ENCODE peak calls at places on chromosomes 7 and 10, in six cellular contexts. H, L, F, X, K and R are unnamed samples.

GRCh38 chr7:143383642-143383957 is 2.5 kb downstream of the ZYX start:
- DNase-seq in H (no peak), L (no peak), F (no peak), X (no peak), K (no peak), R (no peak)

GRCh38 chr7:23472556-23472955 is 2.3 kb upstream of the IGF2BP3 start:
- DNase-seq in H (no peak), L (no peak), F (no peak), X (no peak), K (no peak), R (no peak)

GRCh38 chr7:128793184-128793552 is 1.4 kb downstream of the CCDC136 start:
- DNase-seq in H (no peak), L (no peak), F (no peak), X (no peak), K (no peak), R (peak)

GRCh38 chr10:110641256-110641655 is 2.9 kb upstream of the RBM20 start:
- DNase-seq in H (peak), L (peak), F (no peak), X (peak), K (no peak), R (peak)

GRCh38 chr10:29257106-29257783 is 31.6 kb upstream of the LYZL1 start:
- DNase-seq in H (no peak), L (no peak), F (no peak), X (no peak), K (no peak), R (peak)

GRCh38 chr10:79380918-79381775 is 33.9 kb downstream of the PPIF start:
- DNase-seq in H (no peak), L (no peak), F (no peak), X (no peak), K (no peak), R (no peak)

GRCh38 chr10:19021162-19021561 is 27.4 kb upstream of the MALRD1 start:
- DNase-seq in H (no peak), L (no peak), F (no peak), X (peak), K (no peak), R (no peak)

GRCh38 chr10:86698207-86698940 is 30.1 kb downstream of the LDB3 start:
- DNase-seq in H (no peak), L (no peak), F (no peak), X (peak), K (no peak), R (no peak)

GRCh38 chr10:125414998-125415397 is 254.6 kb upstream of the CTBP2 start:
- DNase-seq in H (no peak), L (no peak), F (peak), X (no peak), K (no peak), R (no peak)

GRCh38 chr7:95906871-95907270 is 134.5 kb downstream of the DYNC1I1 start:
- DNase-seq in H (no peak), L (no peak), F (no peak), X (no peak), K (no peak), R (no peak)

GRCh38 chr10:62018141-62018911 is 116.8 kb downstream of the ARID5B start:
- DNase-seq in H (no peak), L (no peak), F (no peak), X (no peak), K (no peak), R (no peak)

GRCh38 chr10:69087600-69088470 is at the start of gene SRGN:
- DNase-seq in H (no peak), L (peak), F (peak), X (no peak), K (peak), R (peak)

GRCh38 chr10:81179805-81180452 is 642.2 kb downstream of the SH2D4B start:
- DNase-seq in H (no peak), L (no peak), F (peak), X (peak), K (peak), R (peak)

GRCh38 chr10:65377687-65378086 is 1548.1 kb upstream of the LRRTM3 start:
- DNase-seq in H (no peak), L (no peak), F (no peak), X (no peak), K (no peak), R (no peak)

GRCh38 chr7:75866497-75867389 is 12.1 kb upstream of the RHBDD2 start:
- DNase-seq in H (peak), L (peak), F (peak), X (peak), K (no peak), R (peak)

GRCh38 chr7:106114735-106115383 is 2.7 kb upstream of the SYPL1 start:
- DNase-seq in H (no peak), L (no peak), F (no peak), X (no peak), K (no peak), R (no peak)

GRCh38 chr7:95102662-95103061 is 195.3 kb downstream of the PPP1R9A start:
- DNase-seq in H (no peak), L (no peak), F (peak), X (peak), K (no peak), R (peak)

GRCh38 chr10:122323188-122323587 is 51.3 kb upstream of the PLEKHA1 start:
- DNase-seq in H (no peak), L (no peak), F (no peak), X (no peak), K (no peak), R (no peak)

GRCh38 chr10:118811675-118812392 is 57.1 kb upstream of the CACUL1 start:
- DNase-seq in H (no peak), L (no peak), F (no peak), X (no peak), K (no peak), R (no peak)

GRCh38 chr10:49550563-49550962 is 11.6 kb upstream of the ERCC6 start:
- DNase-seq in H (no peak), L (no peak), F (peak), X (no peak), K (no peak), R (no peak)

GRCh38 chr10:124259139-124259825 is 159.4 kb downstream of the OAT start:
- DNase-seq in H (no peak), L (no peak), F (no peak), X (peak), K (no peak), R (peak)

GRCh38 chr7:66682350-66683093 is 53.8 kb downstream of the KCTD7 start:
- DNase-seq in H (no peak), L (peak), F (peak), X (no peak), K (no peak), R (peak)

GRCh38 chr7:65475734-65476319 is 102.2 kb downstream of the ZNF92 start:
- DNase-seq in H (no peak), L (no peak), F (peak), X (peak), K (peak), R (peak)

GRCh38 chr10:13453896-13454295 is 74.9 kb downstream of the BEND7 start:
- DNase-seq in H (no peak), L (no peak), F (no peak), X (no peak), K (peak), R (peak)

GRCh38 chr10:59181668-59182067 is 5.2 kb downstream of the PHYHIPL start:
- DNase-seq in H (peak), L (peak), F (peak), X (peak), K (peak), R (peak)

GRCh38 chr10:47139121-47139520 is 160.9 kb upstream of the GDF10 start:
- DNase-seq in H (no peak), L (no peak), F (no peak), X (no peak), K (no peak), R (no peak)

GRCh38 chr7:8212638-8213037 is 49.3 kb downstream of the ICA1 start:
- DNase-seq in H (no peak), L (no peak), F (no peak), X (no peak), K (no peak), R (no peak)

GRCh38 chr7:142885311-142886230 is at the start of gene TRPV6:
- DNase-seq in H (no peak), L (no peak), F (no peak), X (no peak), K (no peak), R (no peak)

GRCh38 chr10:102832987-102833386 is 4.2 kb downstream of the CYP17A1 start:
- DNase-seq in H (no peak), L (no peak), F (no peak), X (no peak), K (no peak), R (no peak)

GRCh38 chr7:84191261-84191660 is 3.3 kb downstream of the SEMA3A start:
- DNase-seq in H (no peak), L (no peak), F (peak), X (no peak), K (no peak), R (no peak)

GRCh38 chr7:70408891-70409290 is 723.1 kb upstream of the GALNT17 start:
- DNase-seq in H (no peak), L (no peak), F (no peak), X (no peak), K (no peak), R (no peak)

GRCh38 chr10:20265146-20265545 is 448.9 kb downstream of the PLXDC2 start:
- DNase-seq in H (no peak), L (no peak), F (no peak), X (no peak), K (no peak), R (no peak)

GRCh38 chr7:105132835-105133234 is 118.8 kb downstream of the KMT2E start:
- DNase-seq in H (no peak), L (no peak), F (no peak), X (no peak), K (no peak), R (no peak)

GRCh38 chr10:29189272-29189671 is 99.6 kb upstream of the LYZL1 start:
- DNase-seq in H (no peak), L (no peak), F (no peak), X (no peak), K (no peak), R (no peak)

GRCh38 chr10:45008524-45009161 is 7.9 kb downstream of the ZNF22 start:
- DNase-seq in H (peak), L (peak), F (peak), X (peak), K (peak), R (peak)

GRCh38 chr7:28865494-28866257 is 92.5 kb downstream of the TRIL start:
- DNase-seq in H (no peak), L (no peak), F (no peak), X (no peak), K (no peak), R (no peak)

GRCh38 chr7:125516194-125516593 is 586.6 kb upstream of the POT1 start:
- DNase-seq in H (no peak), L (no peak), F (no peak), X (no peak), K (no peak), R (no peak)

GRCh38 chr7:57364933-57365710 is 84.9 kb upstream of the ZNF716 start:
- DNase-seq in H (no peak), L (no peak), F (no peak), X (no peak), K (no peak), R (no peak)

GRCh38 chr7:1050956-1051690 is 6.8 kb downstream of the GPR146 start:
- DNase-seq in H (no peak), L (no peak), F (no peak), X (no peak), K (no peak), R (no peak)
- TF ChIP-seq POLR2A in H (no peak), L (no peak), F (no peak), X (no peak), K (no peak), R (no peak)

GRCh38 chr7:134018321-134018720 is 108.8 kb upstream of the LRGUK start:
- DNase-seq in H (no peak), L (no peak), F (no peak), X (no peak), K (no peak), R (no peak)

GRCh38 chr7:134019251-134019650 is 107.9 kb upstream of the LRGUK start:
- DNase-seq in H (no peak), L (no peak), F (no peak), X (no peak), K (no peak), R (no peak)

GRCh38 chr7:134016942-134017303 is 110.2 kb upstream of the LRGUK start:
- DNase-seq in H (no peak), L (no peak), F (no peak), X (no peak), K (no peak), R (no peak)

GRCh38 chr7:134014935-134015334 is 112.2 kb upstream of the LRGUK start:
- DNase-seq in H (no peak), L (no peak), F (no peak), X (no peak), K (no peak), R (peak)

DNA sequence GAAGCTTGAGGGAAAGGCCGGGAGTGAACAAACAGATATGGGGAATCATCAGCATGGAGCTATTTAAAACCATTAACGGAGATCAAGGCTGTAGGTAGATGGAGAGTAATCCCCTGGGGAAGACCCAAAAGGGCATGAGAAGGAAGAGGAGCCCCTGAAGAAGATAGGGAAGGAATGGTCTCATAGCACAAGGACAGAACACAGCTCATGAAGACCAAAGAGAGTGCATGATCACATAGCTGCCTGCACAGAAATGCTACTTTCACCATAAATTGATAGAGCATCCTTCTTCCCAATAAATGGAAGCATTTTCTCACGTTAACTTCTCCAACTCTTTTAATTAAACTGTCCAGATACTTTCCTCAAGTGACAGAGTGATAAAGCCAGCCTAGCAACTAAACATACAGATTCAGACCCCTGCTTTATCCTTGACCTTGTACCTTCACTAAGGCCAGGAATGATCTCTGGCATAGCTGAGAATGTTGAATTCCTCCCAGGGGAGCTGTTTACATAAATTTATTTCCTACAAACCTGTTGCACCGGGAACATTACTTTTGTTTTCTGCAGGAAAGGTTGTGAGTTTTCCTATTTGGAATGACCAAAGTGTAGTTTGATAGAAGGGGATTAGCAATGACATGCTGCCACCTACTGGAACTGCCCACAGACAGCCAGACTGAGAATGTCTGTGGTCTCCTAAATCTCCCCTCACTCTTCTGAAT is 110.8 kb upstream of the LRGUK start:
- DNase-seq in H (no peak), L (peak), F (peak), X (peak), K (no peak), R (peak)
- TF ChIP-seq MYC in H (no peak), L (no peak), F (no peak), X (no peak), K (no peak), R (no peak)

GRCh38 chr10:63133056-63133786 is at the start of gene NRBF2:
- DNase-seq in H (peak), L (peak), F (peak), X (peak), K (peak), R (peak)

GRCh38 chr10:63133787-63134557 is 844 bp downstream of the NRBF2 start:
- DNase-seq in H (no peak), L (peak), F (peak), X (no peak), K (no peak), R (peak)

GRCh38 chr10:63140077-63140476 is 6.9 kb downstream of the NRBF2 start:
- DNase-seq in H (no peak), L (no peak), F (no peak), X (no peak), K (no peak), R (no peak)

GRCh38 chr10:63132651-63133055 is 475 bp upstream of the NRBF2 start:
- DNase-seq in H (no peak), L (no peak), F (no peak), X (no peak), K (no peak), R (no peak)

GRCh38 chr10:63137306-63137705 is 4.2 kb downstream of the NRBF2 start:
- DNase-seq in H (no peak), L (no peak), F (no peak), X (peak), K (no peak), R (peak)
- H3K4me3 ChIP-seq in H (no peak), L (no peak), F (no peak), X (no peak), K (no peak), R (no peak)

GRCh38 chr7:42238709-42239395 is 1.8 kb upstream of the GLI3 start:
- DNase-seq in H (no peak), L (no peak), F (peak), X (no peak), K (no peak), R (no peak)

GRCh38 chr7:42237891-42238531 is 1.0 kb upstream of the GLI3 start:
- DNase-seq in H (peak), L (no peak), F (peak), X (no peak), K (no peak), R (peak)

GRCh38 chr7:42235734-42236133 is 1.3 kb downstream of the GLI3 start:
- DNase-seq in H (no peak), L (no peak), F (no peak), X (no peak), K (no peak), R (no peak)

GRCh38 chr7:42236266-42237161 is 495 bp downstream of the GLI3 start:
- DNase-seq in H (no peak), L (peak), F (peak), X (no peak), K (no peak), R (no peak)

DNA sequence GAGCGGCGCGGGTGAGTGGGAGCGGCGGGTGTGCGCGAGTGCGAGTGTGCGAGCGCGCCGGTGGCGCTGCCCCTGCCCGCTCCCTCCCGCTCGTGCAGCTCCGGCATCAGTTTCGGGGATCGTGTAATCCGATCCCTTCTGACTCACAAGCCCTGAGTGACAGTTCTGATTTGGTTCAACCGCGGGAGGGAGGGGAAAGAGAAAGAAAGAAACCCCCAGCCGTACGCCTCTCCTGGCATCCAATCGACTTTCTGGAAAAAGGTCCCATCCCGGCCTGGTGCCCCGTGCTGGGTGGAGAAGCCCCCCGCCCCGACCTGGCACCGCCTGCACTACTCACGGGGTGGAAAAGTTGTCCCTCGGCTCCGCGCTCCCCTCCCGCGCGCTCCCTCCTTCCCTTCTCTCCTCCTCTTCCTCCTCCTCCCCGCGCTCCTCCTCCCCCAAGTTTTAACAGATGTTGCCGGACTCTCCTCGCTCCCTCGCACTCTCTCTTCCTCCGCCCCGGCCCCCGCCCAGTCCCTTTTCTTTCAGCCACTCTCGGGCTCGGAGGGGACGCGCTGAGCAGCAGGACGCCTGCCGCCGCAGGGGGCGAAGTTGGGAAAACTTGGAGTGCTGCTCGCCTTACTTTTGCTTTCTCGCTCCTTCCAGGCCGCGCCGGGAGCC is at the start of gene GLI3:
- DNase-seq in H (peak), L (peak), F (peak), X (no peak), K (no peak), R (peak)
- TF ChIP-seq POLR2A in H (no peak), L (no peak), F (peak), X (no peak), K (no peak), R (no peak)

GRCh38 chr10:103854265-103854686 is 1.1 kb downstream of the SH3PXD2A start:
- DNase-seq in H (no peak), L (no peak), F (no peak), X (peak), K (no peak), R (peak)
- TF ChIP-seq MYC in H (no peak), L (no peak), F (no peak), X (no peak), K (no peak), R (no peak)

GRCh38 chr7:121807078-121807477 is 65.9 kb upstream of the PTPRZ1 start:
- DNase-seq in H (no peak), L (no peak), F (no peak), X (no peak), K (no peak), R (no peak)

GRCh38 chr7:121810831-121811494 is 62.0 kb upstream of the PTPRZ1 start:
- DNase-seq in H (no peak), L (no peak), F (no peak), X (no peak), K (no peak), R (no peak)
- H3K4me3 ChIP-seq in H (no peak), L (no peak), F (no peak), X (no peak), K (no peak), R (no peak)

GRCh38 chr10:23877791-23878190 is 331.1 kb upstream of the KIAA1217 start:
- DNase-seq in H (no peak), L (no peak), F (no peak), X (no peak), K (no peak), R (no peak)
- TF ChIP-seq POLR2A in H (no peak), L (no peak), F (no peak), X (no peak), K (no peak), R (no peak)

GRCh38 chr7:101667399-101667798 is 38.3 kb upstream of the MYL10 start:
- DNase-seq in H (no peak), L (no peak), F (no peak), X (no peak), K (no peak), R (no peak)
- TF ChIP-seq MYC in H (no peak), L (no peak), F (no peak), X (no peak), K (no peak), R (no peak)

GRCh38 chr7:154942718-154943117 is 60.2 kb downstream of the PAXIP1 start:
- DNase-seq in H (no peak), L (no peak), F (no peak), X (no peak), K (no peak), R (no peak)
- H3K4me3 ChIP-seq in H (no peak), L (no peak), F (no peak), X (no peak), K (no peak), R (no peak)

GRCh38 chr10:73494213-73494612 is 1.6 kb downstream of the PPP3CB start:
- DNase-seq in H (no peak), L (no peak), F (no peak), X (no peak), K (no peak), R (no peak)

GRCh38 chr10:73493781-73494180 is 2.0 kb downstream of the PPP3CB start:
- DNase-seq in H (no peak), L (no peak), F (no peak), X (no peak), K (no peak), R (no peak)

GRCh38 chr10:73494877-73495225 is 973 bp downstream of the PPP3CB start:
- DNase-seq in H (no peak), L (peak), F (no peak), X (no peak), K (no peak), R (no peak)

GRCh38 chr10:73495884-73496674 is at the start of gene PPP3CB:
- DNase-seq in H (peak), L (peak), F (peak), X (peak), K (peak), R (peak)

GRCh38 chr10:73495226-73495883 is 469 bp downstream of the PPP3CB start:
- DNase-seq in H (no peak), L (peak), F (peak), X (peak), K (peak), R (peak)
- TF ChIP-seq POLR2A in H (peak), L (peak), F (peak), X (peak), K (peak), R (peak)